ENCODE peak calls at places on chromosomes 4 and X, in nine cellular contexts. Z is OCI-LY7, W is GM06990, N is body of pancreas, A is psoas muscle, R is gastrocnemius medialis, Q is left ventricle myocardium inferior, I is hepatocyte, E is upper lobe of left lung. K is an unnamed sample.

GRCh38 chr4:8080754-8081065 is 77.9 kb downstream of the ABLIM2 start:
- DNase-seq in Z (no peak), W (no peak), N (no peak), A (peak; percentile 36), R (no peak), Q (no peak), I (no peak), E (no peak), K (peak; percentile 22)

GRCh38 chr4:61276034-61276433 is 75.9 kb downstream of the ADGRL3 start:
- DNase-seq in Z (no peak), W (no peak), N (no peak), A (no peak), R (no peak), Q (no peak), I (no peak), E (no peak), K (no peak)

GRCh38 chrX:140505421-140506337 is 810 bp upstream of the SOX3 start:
- DNase-seq in Z (no peak), W (no peak), N (no peak), A (no peak), R (no peak), Q (no peak), I (no peak), E (no peak), K (peak; percentile 81)

GRCh38 chr4:3522651-3523050 is 9.6 kb downstream of the LRPAP1 start:
- DNase-seq in Z (no peak), W (no peak), N (no peak), A (peak; percentile 42), R (no peak), Q (no peak), I (no peak), E (peak; percentile 49), K (no peak)

GRCh38 chrX:47218920-47219815 is 687 bp downstream of the CDK16 start:
- DNase-seq in Z (peak; percentile 57), W (peak; percentile 55), N (peak; percentile 39), A (peak; percentile 83), R (peak; percentile 59), Q (peak; percentile 38), I (peak; percentile 83), E (peak; percentile 89), K (peak; percentile 91)

GRCh38 chr4:114108869-114109268 is 129.4 kb upstream of the ARSJ start:
- DNase-seq in Z (no peak), W (no peak), N (no peak), A (no peak), R (no peak), Q (no peak), I (no peak), E (no peak), K (peak; percentile 3)

GRCh38 chr4:2060578-2061207 is 1.6 kb downstream of the NAT8L start:
- DNase-seq in Z (no peak), W (no peak), N (no peak), A (peak; percentile 49), R (no peak), Q (peak; percentile 10), I (peak; percentile 54), E (peak; percentile 82), K (peak; percentile 86)

GRCh38 chr4:176404591-176404990 is 84.8 kb downstream of the SPCS3 start:
- DNase-seq in Z (no peak), W (no peak), N (no peak), A (no peak), R (no peak), Q (no peak), I (no peak), E (no peak), K (no peak)

GRCh38 chr4:136400829-136401228 is 1131.5 kb downstream of the PCDH18 start:
- DNase-seq in Z (no peak), W (no peak), N (no peak), A (no peak), R (no peak), Q (no peak), I (no peak), E (no peak), K (peak; percentile 2)

GRCh38 chr4:185429660-185430059 is 3.9 kb upstream of the UFSP2 start:
- DNase-seq in Z (no peak), W (no peak), N (no peak), A (no peak), R (no peak), Q (no peak), I (no peak), E (no peak), K (no peak)

GRCh38 chr4:46931981-46932380 is 22.9 kb upstream of the COX7B2 start:
- DNase-seq in Z (peak; percentile 14), W (peak; percentile 6), N (no peak), A (no peak), R (no peak), Q (no peak), I (peak; percentile 37), E (no peak), K (no peak)

GRCh38 chrX:105694839-105695238 is 127.5 kb upstream of the NRK start:
- DNase-seq in Z (no peak), W (no peak), N (no peak), A (no peak), R (no peak), Q (no peak), I (no peak), E (no peak), K (no peak)

DNA sequence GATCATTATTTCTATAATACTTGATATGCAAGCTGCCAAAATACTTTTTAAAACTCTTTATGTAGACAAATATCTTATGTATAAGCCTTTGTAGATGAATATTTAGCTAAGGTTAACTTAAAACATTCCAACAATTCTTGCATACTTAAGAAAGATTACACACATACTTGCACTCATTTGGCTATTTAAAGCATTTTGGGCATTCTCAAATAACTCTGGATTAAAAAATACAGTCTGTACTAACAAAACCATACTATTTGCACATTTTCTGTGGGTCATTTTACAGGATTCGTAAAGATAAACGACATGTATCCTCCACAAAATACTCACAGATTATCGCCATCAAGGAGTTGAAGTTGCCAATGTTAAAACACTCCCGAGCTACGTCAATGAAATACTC is 26.5 kb downstream of the RASGEF1B start:
- DNase-seq in Z (no peak), W (no peak), N (no peak), A (no peak), R (no peak), Q (no peak), I (no peak), E (no peak), K (no peak)
- H3K36me3 ChIP-seq in Z (peaks cover 76% of the 10 kb centered on the region), W (no peaks in the 10 kb centered on the region), N (peaks cover 3% of the 10 kb centered on the region), A (peaks cover 89% of the 10 kb centered on the region), R (no peaks in the 10 kb centered on the region), Q (peaks cover 52% of the 10 kb centered on the region), I (no peaks in the 10 kb centered on the region), E (peaks cover 89% of the 10 kb centered on the region), K (no peaks in the 10 kb centered on the region)

GRCh38 chr4:174152717-174153466 is 130.6 kb downstream of the FBXO8 start:
- DNase-seq in Z (no peak), W (no peak), N (no peak), A (no peak), R (no peak), Q (no peak), I (no peak), E (no peak), K (no peak)

GRCh38 chr4:174157106-174157607 is 126.3 kb downstream of the FBXO8 start:
- DNase-seq in Z (no peak), W (no peak), N (no peak), A (no peak), R (no peak), Q (no peak), I (peak; percentile 38), E (no peak), K (no peak)

GRCh38 chr4:174154455-174154854 is 129.0 kb downstream of the FBXO8 start:
- DNase-seq in Z (no peak), W (no peak), N (no peak), A (no peak), R (no peak), Q (no peak), I (peak; percentile 42), E (no peak), K (no peak)

DNA sequence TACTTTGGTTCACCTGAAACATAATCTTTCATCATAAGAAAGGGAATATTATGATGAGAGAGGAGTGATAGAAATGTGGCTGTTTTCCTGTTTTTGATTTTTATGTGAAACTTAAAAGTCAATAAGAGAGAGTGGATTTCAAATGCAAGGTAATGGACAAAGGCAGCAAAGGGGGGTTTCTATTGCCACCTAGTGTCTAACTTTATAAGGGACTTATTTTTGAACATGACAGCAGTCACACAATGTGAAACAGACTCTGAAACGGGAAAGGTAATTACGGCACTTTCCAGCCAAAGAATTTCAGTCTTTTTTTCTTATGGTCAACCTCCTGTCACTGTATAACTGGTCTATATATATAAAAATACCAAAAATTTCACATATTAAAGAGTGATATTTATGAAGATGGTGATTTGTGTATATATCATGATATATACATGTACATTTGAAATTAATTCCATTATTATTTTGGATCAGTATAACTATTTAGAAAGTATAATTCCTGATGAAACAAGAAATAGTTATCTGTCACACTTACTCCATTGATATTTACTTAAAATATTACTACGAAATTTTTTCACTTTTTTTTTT is 127.1 kb downstream of the FBXO8 start:
- DNase-seq in Z (peak; percentile 37), W (peak; percentile 3), N (no peak), A (no peak), R (no peak), Q (no peak), I (peak; percentile 67), E (no peak), K (no peak)
- TF ChIP-seq CTCF in Z (peak; percentile 86), W (peak; percentile 65), N (peak; percentile 57), A (peak; percentile 60), R (peak; percentile 32), Q (peak; percentile 73), I (peak; percentile 73), E (no peak), K (peak; percentile 61)

GRCh38 chr4:112284662-112285411 is 867 bp downstream of the TIFA start:
- DNase-seq in Z (peak; percentile 52), W (no peak), N (peak; percentile 28), A (no peak), R (no peak), Q (no peak), I (no peak), E (peak; percentile 54), K (peak; percentile 75)

GRCh38 chr4:112279882-112280315 is 5.8 kb downstream of the TIFA start:
- DNase-seq in Z (no peak), W (no peak), N (no peak), A (no peak), R (no peak), Q (no peak), I (no peak), E (no peak), K (no peak)

GRCh38 chr4:112280657-112281056 is 5.0 kb downstream of the TIFA start:
- DNase-seq in Z (no peak), W (no peak), N (no peak), A (no peak), R (no peak), Q (no peak), I (no peak), E (no peak), K (no peak)

GRCh38 chr4:112284166-112284565 is 1.5 kb downstream of the TIFA start:
- DNase-seq in Z (peak; percentile 41), W (no peak), N (no peak), A (no peak), R (no peak), Q (no peak), I (no peak), E (no peak), K (no peak)

GRCh38 chr4:112282860-112283667 is 2.6 kb downstream of the TIFA start:
- DNase-seq in Z (no peak), W (no peak), N (no peak), A (no peak), R (no peak), Q (no peak), I (no peak), E (no peak), K (no peak)
- H3K36me3 ChIP-seq in Z (peaks cover 62% of the 10 kb centered on the region), W (peaks cover 2% of the 10 kb centered on the region), N (no peaks in the 10 kb centered on the region), A (no peaks in the 10 kb centered on the region), R (no peaks in the 10 kb centered on the region), Q (no peaks in the 10 kb centered on the region), I (no peaks in the 10 kb centered on the region), E (peaks cover under 1% of the 10 kb centered on the region), K (peaks cover 2% of the 10 kb centered on the region)

GRCh38 chr4:148064451-148064850 is 332.6 kb downstream of the ARHGAP10 start:
- DNase-seq in Z (no peak), W (no peak), N (no peak), A (no peak), R (no peak), Q (no peak), I (no peak), E (no peak), K (no peak)
- TF ChIP-seq CTCF in Z (no peak), W (no peak), N (no peak), A (no peak), R (no peak), Q (no peak), I (no peak), E (no peak), K (no peak)